ENCODE peak calls at places on chromosomes 6 and 20, in six cellular contexts. N is activated T-cell treated with anti-CD3 and anti-CD28 coated beads, Interleukin-2, amount 50 U/mL, for 4 hours; Z is NCI-H226; O is stimulated activated CD4-positive, alpha-beta T cell treated with anti-CD3 and anti-CD28 coated beads, Interleukin-4, amount 100 ng/mL, for 24 hours; S is GF-D8; D is ACHN. F is an unnamed sample.

GRCh38 chr6:28953039-28953872 is 29.5 kb upstream of the TRIM27 start:
- DNase-seq in S (peak; percentile 23), O (peak; percentile 74), D (peak; percentile 53), N (peak; percentile 62), Z (peak; percentile 48), F (peak; percentile 89)

GRCh38 chr6:127267742-127268588 is 1.3 kb downstream of the RNF146 start:
- DNase-seq in N (no peak), O (no peak), S (no peak), D (no peak), Z (no peak), F (peak; percentile 55)

GRCh38 chr20:63158845-63159244 is 57.1 kb downstream of the YTHDF1 start:
- DNase-seq in N (no peak), Z (no peak), S (no peak), D (no peak), O (no peak), F (no peak)

GRCh38 chr6:2797564-2798014 is 32.4 kb downstream of the WRNIP1 start:
- DNase-seq in Z (no peak), D (no peak), N (no peak), S (peak; percentile 61), O (no peak), F (peak; percentile 68)

GRCh38 chr20:32453467-32454163 is 95.5 kb downstream of the ASXL1 start:
- DNase-seq in Z (no peak), D (no peak), S (no peak), N (no peak), O (no peak), F (no peak)

GRCh38 chr6:40353197-40353966 is 233.8 kb downstream of the LRFN2 start:
- DNase-seq in Z (no peak), D (no peak), O (no peak), S (no peak), N (no peak), F (no peak)

GRCh38 chr6:16523550-16524379 is 237.5 kb downstream of the ATXN1 start:
- DNase-seq in Z (peak; percentile 90), O (no peak), N (no peak), S (no peak), D (no peak), F (no peak)

GRCh38 chr6:7974932-7975763 is 64.6 kb upstream of the TXNDC5 start:
- DNase-seq in D (peak; percentile 72), O (no peak), S (peak; percentile 66), N (no peak), Z (peak; percentile 100), F (peak; percentile 93)

GRCh38 chr6:12490376-12490903 is 200.3 kb downstream of the EDN1 start:
- DNase-seq in S (no peak), N (no peak), O (no peak), Z (no peak), D (no peak), F (no peak)

GRCh38 chr20:2396241-2396814 is 15.6 kb downstream of the TGM6 start:
- DNase-seq in D (no peak), Z (no peak), O (no peak), S (no peak), N (no peak), F (no peak)

GRCh38 chr6:132715204-132715603 is 1.3 kb upstream of the VNN1 start:
- DNase-seq in Z (peak; percentile 82), D (peak; percentile 72), S (no peak), N (no peak), O (no peak), F (peak; percentile 84)

GRCh38 chr6:141107562-141108160 is 1025.1 kb upstream of the GJE1 start:
- DNase-seq in S (no peak), O (no peak), D (no peak), Z (peak; percentile 44), N (no peak), F (no peak)

GRCh38 chr6:3751730-3752537 is 421 bp upstream of the PXDC1 start:
- DNase-seq in N (peak; percentile 59), Z (peak; percentile 88), O (peak; percentile 74), D (peak; percentile 91), S (no peak), F (peak; percentile 76)

GRCh38 chr6:153616506-153616905 is 422.5 kb upstream of the OPRM1 start:
- DNase-seq in D (no peak), O (no peak), S (no peak), Z (no peak), N (no peak), F (no peak)

GRCh38 chr20:973785-974194 is 28.3 kb downstream of the RSPO4 start:
- DNase-seq in Z (peak; percentile 27), S (peak; percentile 40), O (peak; percentile 15), D (peak; percentile 75), N (no peak), F (peak; percentile 55)

GRCh38 chr6:166687538-166688259 is 60.6 kb upstream of the RPS6KA2 start:
- DNase-seq in Z (no peak), N (no peak), S (no peak), O (no peak), D (no peak), F (no peak)

GRCh38 chr6:167501831-167502385 is 177.0 kb downstream of the TTLL2 start:
- DNase-seq in O (no peak), S (no peak), Z (peak; percentile 27), D (peak; percentile 7), N (no peak), F (peak; percentile 67)

GRCh38 chr20:1555952-1556351 is 1.6 kb downstream of the SIRPD start:
- DNase-seq in N (no peak), O (peak; percentile 11), D (no peak), S (no peak), Z (no peak), F (peak; percentile 8)

GRCh38 chr6:38198219-38198618 is 378.7 kb downstream of the ZFAND3 start:
- DNase-seq in Z (no peak), O (no peak), S (no peak), D (no peak), N (no peak), F (no peak)

GRCh38 chr6:152267967-152268845 is 369.0 kb downstream of the SYNE1 start:
- DNase-seq in O (peak; percentile 27), D (peak; percentile 23), N (no peak), Z (no peak), S (no peak), F (peak; percentile 61)

GRCh38 chr6:69584913-69585729 is 211.7 kb downstream of the LMBRD1 start:
- DNase-seq in N (no peak), S (peak; percentile 1), Z (no peak), O (no peak), D (no peak), F (no peak)

GRCh38 chr6:2038096-2038495 is 207.3 kb downstream of the GMDS start:
- DNase-seq in D (no peak), S (peak; percentile 58), N (no peak), O (peak; percentile 10), Z (no peak), F (no peak)

GRCh38 chr6:5838656-5839396 is 167.9 kb downstream of the NRN1 start:
- DNase-seq in Z (no peak), O (no peak), D (no peak), N (no peak), S (no peak), F (no peak)

GRCh38 chr6:73802366-73802765 is 106.4 kb downstream of the CD109 start:
- DNase-seq in Z (no peak), N (no peak), D (no peak), O (no peak), S (no peak), F (no peak)

GRCh38 chr20:44732327-44732726 is 13.3 kb upstream of the KCNK15 start:
- DNase-seq in N (no peak), Z (peak; percentile 56), O (no peak), S (no peak), D (peak; percentile 10), F (no peak)

GRCh38 chr6:163170294-163170883 is 244.1 kb upstream of the QKI start:
- DNase-seq in S (no peak), Z (peak; percentile 12), O (peak; percentile 20), D (peak; percentile 11), N (no peak), F (peak; percentile 46)

GRCh38 chr6:12208190-12208589 is 82.0 kb upstream of the EDN1 start:
- DNase-seq in N (no peak), O (peak; percentile 12), Z (peak; percentile 91), D (no peak), S (peak; percentile 73), F (no peak)

GRCh38 chr6:143596857-143597256 is 80.9 kb upstream of the PHACTR2 start:
- DNase-seq in N (no peak), O (no peak), S (no peak), Z (no peak), D (no peak), F (no peak)

GRCh38 chr6:42821846-42822245 is 40.0 kb downstream of the BICRAL start:
- DNase-seq in O (no peak), S (no peak), Z (no peak), N (no peak), D (no peak), F (no peak)

GRCh38 chr20:62174870-62175624 is 7.8 kb upstream of the MTG2 start:
- DNase-seq in D (no peak), O (no peak), N (no peak), S (no peak), Z (no peak), F (no peak)

GRCh38 chr6:92122746-92123145 is 1296.6 kb downstream of the EPHA7 start:
- DNase-seq in N (no peak), O (no peak), S (no peak), Z (no peak), D (peak; percentile 37), F (peak; percentile 31)

GRCh38 chr6:154998855-154999254 is 3.7 kb downstream of the TIAM2 start:
- DNase-seq in S (no peak), N (no peak), O (no peak), D (no peak), Z (no peak), F (no peak)

GRCh38 chr6:78810146-78810545 is 57.2 kb upstream of the IRAK1BP1 start:
- DNase-seq in N (no peak), S (no peak), O (no peak), D (peak; percentile 21), Z (peak; percentile 26), F (peak; percentile 43)

F was measured in HT-29.